ENCODE peak calls at places on chromosomes 1 and 21, in six cellular contexts. F is neural progenitor cell, X is BJ, W is GM06990, H is fibroblast of the aortic adventitia, Y is left ventricle myocardium inferior. O is an unnamed sample.

GRCh38 chr1:13708380-13709010 is 8.5 kb downstream of the PRDM2 start:
- DNase-seq in X (no peak), H (no peak), W (no peak), Y (no peak), F (no peak), O (no peak)

GRCh38 chr1:247681288-247681897 is 1.9 kb upstream of the OR13G1 start:
- DNase-seq in H (peak; percentile 15), Y (no peak), W (no peak), F (peak; percentile 86), X (no peak), O (peak; percentile 28)

GRCh38 chr1:55580845-55581332 is 365.7 kb upstream of the USP24 start:
- DNase-seq in Y (no peak), W (no peak), X (peak; percentile 79), F (no peak), H (peak; percentile 79), O (peak; percentile 71)

GRCh38 chr1:12014141-12014981 is 4.9 kb upstream of the MIIP start:
- DNase-seq in X (no peak), H (no peak), Y (no peak), W (no peak), F (no peak), O (no peak)

GRCh38 chr21:38669186-38669585 is 136.5 kb upstream of the ETS2 start:
- DNase-seq in W (no peak), Y (no peak), X (no peak), F (peak; percentile 46), H (peak; percentile 53), O (peak; percentile 69)

GRCh38 chr1:246592695-246593094 is 26.4 kb downstream of the CNST start:
- DNase-seq in Y (no peak), F (no peak), W (no peak), X (peak; percentile 90), H (peak; percentile 99), O (peak; percentile 91)

GRCh38 chr1:53705446-53706096 is 33.4 kb downstream of the GLIS1 start:
- DNase-seq in Y (no peak), F (no peak), X (no peak), H (no peak), W (no peak), O (no peak)

GRCh38 chr1:38207906-38208305 is 161.3 kb upstream of the POU3F1 start:
- DNase-seq in Y (no peak), W (no peak), F (no peak), X (no peak), H (no peak), O (no peak)

GRCh38 chr1:201792534-201793305 is 36.2 kb upstream of the IPO9 start:
- DNase-seq in Y (peak; percentile 71), H (peak; percentile 91), W (no peak), X (peak; percentile 29), F (peak; percentile 87), O (peak; percentile 95)

GRCh38 chr1:229106526-229107105 is 164.3 kb upstream of the RAB4A start:
- DNase-seq in X (no peak), Y (no peak), H (no peak), W (no peak), F (no peak), O (no peak)

GRCh38 chr1:19476440-19477190 is 8.7 kb downstream of the CAPZB start:
- DNase-seq in W (peak; percentile 66), X (no peak), F (no peak), Y (no peak), H (no peak), O (peak; percentile 85)

GRCh38 chr1:83694449-83694848 is 304.5 kb downstream of the TTLL7 start:
- DNase-seq in X (no peak), H (no peak), F (peak; percentile 61), Y (no peak), W (no peak), O (no peak)

GRCh38 chr1:178126790-178127189 is 32.9 kb downstream of the RASAL2 start:
- DNase-seq in W (peak; percentile 13), H (peak; percentile 88), Y (no peak), F (no peak), X (peak; percentile 59), O (peak; percentile 92)

GRCh38 chr1:186605762-186606350 is 74.4 kb downstream of the PTGS2 start:
- DNase-seq in W (peak; percentile 30), Y (no peak), H (peak; percentile 85), F (peak; percentile 81), X (no peak), O (peak; percentile 86)
- TF ChIP-seq CTCF in W (peak; percentile 81), Y (peak; percentile 76), H (peak; percentile 92), F (peak; percentile 84), X (peak; percentile 70), O (peak; percentile 98)

GRCh38 chr1:109391626-109392025 is 6.1 kb downstream of the SORT1 start:
- DNase-seq in W (peak; percentile 53), H (no peak), X (no peak), F (no peak), Y (no peak), O (no peak)

GRCh38 chr1:109388208-109388711 is 9.5 kb downstream of the SORT1 start:
- DNase-seq in F (no peak), H (no peak), X (no peak), W (no peak), Y (no peak), O (no peak)

GRCh38 chr1:109391161-109391556 is 6.6 kb downstream of the SORT1 start:
- DNase-seq in W (no peak), F (no peak), Y (no peak), X (no peak), H (peak; percentile 61), O (peak; percentile 81)

GRCh38 chr1:109388884-109389637 is 8.7 kb downstream of the SORT1 start:
- DNase-seq in W (no peak), X (no peak), H (peak; percentile 35), F (no peak), Y (no peak), O (no peak)

DNA sequence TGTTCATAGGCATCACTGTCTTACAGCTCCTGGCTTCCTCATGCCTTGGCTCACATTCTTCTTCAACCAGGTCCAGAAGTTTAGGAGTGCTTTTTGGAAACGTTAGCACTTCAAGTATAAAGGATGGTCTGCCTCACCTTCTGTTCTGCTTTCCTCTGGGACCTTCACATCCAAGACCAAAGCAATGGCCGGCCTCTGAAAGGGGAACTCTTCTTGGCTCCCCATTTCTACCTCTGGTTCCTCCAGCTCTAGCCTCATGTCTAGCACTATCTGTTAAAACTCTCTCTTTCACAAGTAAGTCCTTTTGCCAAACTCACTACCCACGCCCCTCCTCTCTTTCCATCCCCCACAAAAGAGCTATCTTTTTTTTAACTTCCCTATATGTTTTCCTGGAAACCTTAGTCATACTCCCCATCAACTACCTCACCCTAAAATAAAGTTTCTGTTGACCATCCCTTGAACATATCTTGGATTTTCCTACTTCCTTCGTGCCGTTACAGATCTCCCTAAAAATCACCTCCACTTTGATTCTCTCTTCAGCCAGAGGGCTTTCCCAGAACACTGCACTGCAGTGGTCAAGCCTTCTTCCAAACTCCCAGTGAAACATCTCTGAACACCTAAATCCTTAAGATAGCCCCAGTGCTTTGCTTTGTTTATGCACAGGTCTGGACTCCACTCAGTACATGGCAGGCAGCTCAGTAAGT is 7.9 kb downstream of the SORT1 start:
- DNase-seq in H (no peak), W (no peak), X (no peak), F (no peak), Y (no peak), O (no peak)
- H3K4me3 ChIP-seq in H (no peak overlapping the region), W (no peak overlapping the region), X (no peak overlapping the region), F (no peak overlapping the region), Y (peak overlapping the region; percentile 74), O (no peak overlapping the region)

DNA sequence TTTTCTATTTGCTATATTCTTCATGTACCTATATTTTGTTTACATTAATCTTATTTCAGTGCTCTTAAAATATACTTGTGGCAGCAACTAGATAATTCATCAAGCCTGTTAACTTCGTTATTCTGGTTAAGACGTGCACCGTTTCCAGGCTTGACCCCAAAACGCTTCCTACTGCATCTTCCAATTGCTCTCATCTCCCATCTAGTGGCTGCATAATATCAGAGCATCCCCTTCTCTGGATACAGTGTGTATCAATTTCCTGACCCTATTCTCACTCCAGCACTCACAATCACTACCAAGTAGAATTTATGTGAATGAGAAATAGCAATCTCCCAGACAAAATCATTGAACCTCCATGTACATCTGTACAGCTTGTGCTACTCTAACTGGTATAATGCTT is 1280.3 kb upstream of the B3GALT2 start:
- DNase-seq in X (no peak), Y (no peak), W (no peak), H (no peak), F (peak; percentile 31), O (peak; percentile 4)
- TF ChIP-seq CTCF in X (peak; percentile 53), Y (peak; percentile 51), W (no peak), H (no peak), F (peak; percentile 49), O (peak; percentile 45)

DNA sequence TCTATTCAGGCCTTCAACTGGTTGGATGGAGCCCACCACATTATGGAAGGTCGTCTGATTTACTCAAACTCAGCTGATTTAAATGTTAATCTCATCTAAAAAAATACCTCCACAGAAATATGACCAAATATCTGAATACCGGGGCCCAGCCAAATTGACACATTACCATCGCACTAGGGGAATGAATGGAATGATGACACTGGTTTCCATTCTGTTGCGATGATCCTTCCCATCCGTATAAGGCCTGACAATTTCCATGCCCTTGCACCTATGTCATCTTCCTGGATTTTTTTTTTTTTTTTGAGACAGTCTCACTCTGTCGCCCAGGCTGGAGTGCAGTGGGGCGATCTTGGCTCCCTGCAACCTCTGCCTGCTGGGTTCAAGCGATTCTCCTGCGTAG is 397.5 kb downstream of the KIF26B start:
- DNase-seq in H (no peak), Y (no peak), W (no peak), X (no peak), F (no peak), O (no peak)
- H3K4me3 ChIP-seq in H (no peak overlapping the region), Y (no peak overlapping the region), W (no peak overlapping the region), X (no peak overlapping the region), F (no peak overlapping the region), O (no peak overlapping the region)

GRCh38 chr1:209627349-209628196 is 24.7 kb downstream of the LAMB3 start:
- DNase-seq in F (peak; percentile 90), X (no peak), W (peak; percentile 66), Y (peak; percentile 77), H (peak; percentile 74), O (peak; percentile 79)
- TF ChIP-seq CTCF in F (peak; percentile 99), X (peak; percentile 99), W (peak; percentile 99), Y (peak; percentile 98), H (peak; percentile 98), O (peak; percentile 98)

GRCh38 chr1:174877208-174877673 is 122.5 kb upstream of the CACYBP start:
- DNase-seq in W (no peak), Y (no peak), F (peak; percentile 5), H (peak; percentile 19), X (no peak), O (no peak)
- H3K4me3 ChIP-seq in W (no peak overlapping the region), Y (no peak overlapping the region), F (peak overlapping the region; percentile 42), H (no peak overlapping the region), X (no peak overlapping the region), O (no peak overlapping the region)

DNA sequence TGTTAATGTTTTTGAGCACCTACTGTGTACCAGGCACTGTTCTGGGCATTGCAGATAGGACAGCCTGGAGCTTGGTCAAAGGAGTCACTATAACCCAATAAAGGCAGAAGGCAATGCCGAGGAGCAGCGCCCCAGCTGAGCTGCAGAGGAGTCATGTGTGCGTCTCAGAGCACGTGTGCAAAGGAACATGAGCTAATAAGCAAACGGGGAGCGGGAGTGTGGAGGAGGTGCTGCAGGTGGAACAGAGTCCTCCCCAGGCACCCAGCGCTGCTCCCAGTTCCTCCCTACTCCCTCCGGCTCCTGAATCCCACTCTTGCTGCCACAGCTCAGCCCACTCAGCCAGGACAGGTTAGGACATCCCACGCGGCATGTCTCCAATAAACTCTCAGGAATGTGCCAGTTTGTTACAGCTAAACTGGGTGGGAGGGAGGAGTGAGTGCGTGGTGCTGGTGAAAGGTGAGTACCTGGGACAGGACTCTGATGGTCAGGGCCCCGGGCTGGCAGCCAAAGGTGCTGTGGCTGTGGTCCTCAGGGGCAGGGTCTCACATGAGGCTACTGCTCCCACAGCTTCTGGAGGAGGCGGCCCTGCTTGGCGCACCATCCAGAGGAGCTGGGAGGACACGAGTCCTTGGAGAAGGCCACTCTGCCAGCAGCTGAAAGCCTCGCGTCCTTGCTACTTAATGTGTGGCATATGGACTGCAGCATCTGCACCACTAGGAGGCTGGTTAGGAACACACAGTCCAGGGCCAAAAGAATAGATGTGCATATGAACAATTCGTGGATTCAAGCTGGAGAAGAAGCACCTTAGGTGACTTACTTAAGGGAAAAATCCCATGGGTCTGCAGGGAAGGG is 52.3 kb downstream of the GRIK3 start:
- DNase-seq in X (no peak), H (no peak), W (no peak), F (no peak), Y (no peak), O (no peak)
- TF ChIP-seq CTCF in X (no peak), H (no peak), W (no peak), F (peak; percentile 13), Y (no peak), O (no peak)

O was measured in choroid plexus epithelial cell.